ENCODE peak calls at places on chromosomes 7 and 10, in four cellular contexts. V is heart right ventricle, S is mammary epithelial cell, O is sigmoid colon. C is an unnamed sample.
A peak's percentile ranks its signal among the peaks of the same experiment; 100 is the strongest.

GRCh38 chr10:114681542-114681941 is 23.5 kb upstream of the ABLIM1 start:
- DNase-seq in V (peak; percentile 14), O (no peak), S (peak; percentile 67), C (no peak)

GRCh38 chr7:35828817-35829216 is 28.0 kb downstream of the SEPTIN7 start:
- DNase-seq in O (no peak), V (no peak), S (peak; percentile 76), C (no peak)

GRCh38 chr7:50851891-50852290 is 69.2 kb upstream of the GRB10 start:
- DNase-seq in V (no peak), S (no peak), O (no peak), C (no peak)

GRCh38 chr10:19332304-19332703 is 283.7 kb downstream of the MALRD1 start:
- DNase-seq in V (no peak), O (no peak), S (no peak), C (no peak)

GRCh38 chr7:64884913-64885370 is 18.1 kb upstream of the ZNF273 start:
- DNase-seq in V (no peak), O (peak; percentile 47), S (no peak), C (peak; percentile 51)

GRCh38 chr10:125868372-125868975 is 12.6 kb downstream of the DHX32 start:
- DNase-seq in O (no peak), V (no peak), S (peak; percentile 48), C (no peak)

GRCh38 chr7:43314379-43315158 is 202.1 kb downstream of the HECW1 start:
- DNase-seq in V (no peak), O (no peak), S (no peak), C (no peak)

GRCh38 chr10:70598857-70599295 is 3.7 kb downstream of the PRF1 start:
- DNase-seq in V (no peak), S (no peak), O (no peak), C (peak; percentile 42)

GRCh38 chr10:102651455-102652169 is 7.3 kb downstream of the TRIM8 start:
- DNase-seq in O (no peak), S (no peak), V (no peak), C (no peak)

GRCh38 chr10:103463456-103463855 is 4.8 kb upstream of the CALHM1 start:
- DNase-seq in O (no peak), S (no peak), V (no peak), C (no peak)

GRCh38 chr10:132536241-132536963 is 1.2 kb upstream of the INPP5A start:
- DNase-seq in V (no peak), S (peak; percentile 8), O (peak; percentile 75), C (no peak)

GRCh38 chr10:70193391-70193844 is 23.1 kb upstream of the SAR1A start:
- DNase-seq in V (no peak), S (no peak), O (no peak), C (peak; percentile 76)

GRCh38 chr10:103854687-103855423 is 521 bp downstream of the SH3PXD2A start:
- DNase-seq in V (peak; percentile 59), O (peak; percentile 78), S (no peak), C (no peak)

GRCh38 chr7:27263781-27264180 is 21.2 kb downstream of the EVX1 start:
- DNase-seq in O (no peak), S (no peak), V (no peak), C (no peak)

GRCh38 chr10:114312585-114312984 is 73.5 kb downstream of the VWA2 start:
- DNase-seq in O (no peak), V (no peak), S (peak; percentile 62), C (no peak)

GRCh38 chr7:131941291-131941690 is 384.9 kb upstream of the PODXL start:
- DNase-seq in V (no peak), S (no peak), O (no peak), C (no peak)

GRCh38 chr10:71608863-71609768 is 110.5 kb downstream of the C10orf105 start:
- DNase-seq in V (peak; percentile 82), O (peak; percentile 84), S (peak; percentile 20), C (peak; percentile 81)

GRCh38 chr7:40133561-40134427 is 628 bp downstream of the MPLKIP start:
- DNase-seq in V (no peak), O (no peak), S (no peak), C (no peak)

GRCh38 chr7:33619264-33619663 is 286.1 kb upstream of the BMPER start:
- DNase-seq in V (no peak), S (no peak), O (no peak), C (no peak)

GRCh38 chr7:29609162-29610030 is 45.8 kb downstream of the PRR15 start:
- DNase-seq in V (no peak), S (peak; percentile 79), O (no peak), C (no peak)

GRCh38 chr7:55591282-55591931 is 19.1 kb upstream of the VOPP1 start:
- DNase-seq in S (no peak), O (no peak), V (no peak), C (no peak)

GRCh38 chr7:64494912-64495461 is 67.9 kb downstream of the ZNF680 start:
- DNase-seq in O (no peak), S (no peak), V (no peak), C (no peak)

GRCh38 chr10:93352638-93353383 is 129.3 kb downstream of the MYOF start:
- DNase-seq in S (no peak), V (no peak), O (no peak), C (no peak)

GRCh38 chr7:105924950-105925349 is 38.1 kb upstream of the CDHR3 start:
- DNase-seq in O (no peak), S (no peak), V (no peak), C (no peak)

GRCh38 chr10:51862149-51862548 is 162.8 kb upstream of the CSTF2T start:
- DNase-seq in O (no peak), S (no peak), V (no peak), C (no peak)

GRCh38 chr10:1123972-1124371 is 67.8 kb downstream of the WDR37 start:
- DNase-seq in V (no peak), O (no peak), S (no peak), C (no peak)

GRCh38 chr10:71783917-71784678 is 10.8 kb upstream of the VSIR start:
- DNase-seq in V (no peak), S (no peak), O (no peak), C (no peak)

GRCh38 chr10:88901610-88902327 is 21.7 kb downstream of the STAMBPL1 start:
- DNase-seq in O (no peak), V (no peak), S (no peak), C (no peak)

GRCh38 chr10:129968937-129969527 is 5.0 kb upstream of the EBF3 start:
- DNase-seq in O (peak; percentile 64), V (peak; percentile 71), S (no peak), C (no peak)

GRCh38 chr10:73060738-73061635 is 35.7 kb downstream of the P4HA1 start:
- DNase-seq in S (peak; percentile 37), O (no peak), V (no peak), C (no peak)

GRCh38 chr7:7791523-7791922 is 73.1 kb upstream of the RPA3 start:
- DNase-seq in V (no peak), O (no peak), S (no peak), C (no peak)

GRCh38 chr7:77843194-77843593 is 44.6 kb downstream of the PHTF2 start:
- DNase-seq in V (no peak), O (no peak), S (no peak), C (no peak)

GRCh38 chr7:154568346-154568745 is 434.6 kb downstream of the PAXIP1 start:
- DNase-seq in O (no peak), S (no peak), V (no peak), C (no peak)

GRCh38 chr10:62735464-62736188 is 68.9 kb upstream of the ADO start:
- DNase-seq in S (peak; percentile 50), O (no peak), V (no peak), C (no peak)

GRCh38 chr7:22194633-22195273 is 162.2 kb downstream of the RAPGEF5 start:
- DNase-seq in S (no peak), O (no peak), V (no peak), C (no peak)

GRCh38 chr10:24953350-24954074 is 1.1 kb upstream of the PRTFDC1 start:
- DNase-seq in V (peak; percentile 21), O (no peak), S (no peak), C (no peak)

GRCh38 chr7:143345428-143345900 is 17.0 kb downstream of the FAM131B start:
- DNase-seq in O (no peak), S (peak; percentile 19), V (peak; percentile 48), C (no peak)

GRCh38 chr7:132002343-132002968 is 446.0 kb upstream of the PODXL start:
- DNase-seq in O (no peak), S (peak; percentile 28), V (no peak), C (no peak)

GRCh38 chr7:148967032-148967372 is 61.3 kb downstream of the PDIA4 start:
- DNase-seq in V (no peak), O (no peak), S (no peak), C (no peak)
- H3K4me3 ChIP-seq in V (peak overlapping the region; percentile 56), O (peak overlapping the region; percentile 43), S (no peak overlapping the region), C (peak overlapping the region; percentile 30)

GRCh38 chr7:157399086-157399687 is 62.4 kb downstream of the DNAJB6 start:
- DNase-seq in V (no peak), O (peak; percentile 58), S (no peak), C (no peak)
- H3K36me3 ChIP-seq in V (peaks cover 71% of the 10 kb centered on the region), O (peaks cover 38% of the 10 kb centered on the region), S (peaks cover 4% of the 10 kb centered on the region), C (peaks cover 32% of the 10 kb centered on the region)

GRCh38 chr10:101229275-101230184 is at the start of gene LBX1:
- DNase-seq in V (no peak), O (no peak), S (no peak), C (no peak)
- H3K4me3 ChIP-seq in V (peak within 1 kb of the TSS; percentile 35), O (peak within 1 kb of the TSS; percentile 14), S (peak within 1 kb of the TSS; percentile 16), C (peak within 1 kb of the TSS; percentile 28)

GRCh38 chr10:66882271-66882670 is 43.6 kb upstream of the LRRTM3 start:
- DNase-seq in V (no peak), O (no peak), S (no peak), C (no peak)
- H3K36me3 ChIP-seq in V (no peaks in the 10 kb centered on the region), O (no peaks in the 10 kb centered on the region), S (no peaks in the 10 kb centered on the region), C (no peaks in the 10 kb centered on the region)

DNA sequence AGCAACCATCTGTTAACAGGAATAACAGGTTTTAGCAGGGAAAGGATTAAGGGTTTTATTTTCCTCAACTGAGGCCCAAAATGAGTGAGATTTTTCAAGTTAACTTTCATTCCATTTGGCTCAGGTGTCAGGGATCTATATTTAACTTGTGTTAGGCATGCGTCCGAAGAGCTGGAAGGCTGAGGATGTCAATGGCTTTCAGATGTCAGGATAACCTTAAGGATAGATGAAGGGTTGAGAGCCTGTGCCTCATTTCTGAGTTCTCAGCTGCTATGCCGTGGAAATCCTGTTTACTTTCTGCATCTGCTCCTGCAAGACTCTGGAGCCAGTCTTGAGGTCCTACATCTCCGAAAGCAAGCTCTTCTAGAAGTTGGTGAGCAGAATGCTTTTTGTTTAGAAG is 36.4 kb upstream of the CD36 start:
- DNase-seq in V (no peak), S (no peak), O (no peak), C (no peak)
- H3K4me3 ChIP-seq in V (peak overlapping the region; percentile 52), S (no peak overlapping the region), O (no peak overlapping the region), C (peak overlapping the region; percentile 45)

GRCh38 chr7:66950311-66950710 is 29.3 kb downstream of the TMEM248 start:
- DNase-seq in S (no peak), V (no peak), O (no peak), C (no peak)

GRCh38 chr7:66948480-66949109 is 27.6 kb downstream of the TMEM248 start:
- DNase-seq in O (no peak), S (no peak), V (no peak), C (no peak)

GRCh38 chr7:66950763-66951162 is 29.7 kb downstream of the TMEM248 start:
- DNase-seq in O (no peak), S (no peak), V (no peak), C (no peak)

GRCh38 chr7:66952343-66953043 is 31.5 kb downstream of the TMEM248 start:
- DNase-seq in S (peak; percentile 66), O (no peak), V (no peak), C (no peak)

GRCh38 chr7:66946545-66946944 is 25.5 kb downstream of the TMEM248 start:
- DNase-seq in O (no peak), V (no peak), S (no peak), C (no peak)
- H3K36me3 ChIP-seq in O (peaks cover 99% of the 10 kb centered on the region), V (peaks cover 99% of the 10 kb centered on the region), S (peaks cover 21% of the 10 kb centered on the region), C (peaks cover 74% of the 10 kb centered on the region)

C was measured in right atrium auricular region.